ENCODE peak calls at places on chromosomes 7 and 10, in seven cellular contexts. I, O, X, R, L, S and Z are unnamed samples.

GRCh38 chr7:47266799-47267198 is 315.1 kb downstream of the TNS3 start:
- DNase-seq in L (no peak), S (no peak), I (peak; percentile 28), O (peak; percentile 77), R (no peak), X (peak; percentile 96), Z (no peak)

GRCh38 chr10:123491692-123492415 is 174.3 kb upstream of the GPR26 start:
- DNase-seq in L (no peak), R (no peak), X (no peak), O (no peak), I (no peak), S (no peak), Z (no peak)

GRCh38 chr7:105638942-105639495 is 57.7 kb upstream of the EFCAB10 start:
- DNase-seq in S (no peak), R (no peak), I (no peak), X (peak; percentile 53), L (no peak), O (no peak), Z (no peak)

GRCh38 chr10:91596821-91597396 is 36.0 kb downstream of the PPP1R3C start:
- DNase-seq in L (no peak), I (peak; percentile 84), R (no peak), O (peak; percentile 47), S (no peak), X (peak; percentile 64), Z (no peak)

GRCh38 chr10:31526681-31527080 is 207.7 kb downstream of the ZEB1 start:
- DNase-seq in S (no peak), L (no peak), X (no peak), O (no peak), R (no peak), I (peak; percentile 63), Z (no peak)

GRCh38 chr7:134828361-134828760 is 48.9 kb downstream of the CALD1 start:
- DNase-seq in L (no peak), X (no peak), I (peak; percentile 55), R (no peak), S (no peak), O (no peak), Z (no peak)

GRCh38 chr10:55631071-55631654 is 729.9 kb downstream of the ZWINT start:
- DNase-seq in O (no peak), R (no peak), I (peak; percentile 40), S (no peak), L (no peak), X (peak; percentile 7), Z (no peak)

GRCh38 chr7:129262333-129262732 is 37.5 kb downstream of the AHCYL2 start:
- DNase-seq in R (no peak), L (no peak), X (peak; percentile 50), S (peak; percentile 75), I (peak; percentile 49), O (no peak), Z (no peak)

GRCh38 chr10:103244663-103245271 is 920 bp upstream of the RPEL1 start:
- DNase-seq in X (peak; percentile 76), O (peak; percentile 66), I (peak; percentile 58), L (peak; percentile 60), S (peak; percentile 72), R (peak; percentile 60), Z (peak; percentile 71)

GRCh38 chr7:87624628-87625027 is 3.6 kb upstream of the RUNDC3B start:
- DNase-seq in X (peak; percentile 50), S (no peak), R (no peak), O (peak; percentile 40), I (no peak), L (no peak), Z (no peak)

GRCh38 chr7:96685755-96686154 is 23.9 kb downstream of the SEM1 start:
- DNase-seq in L (no peak), R (no peak), S (no peak), I (no peak), X (no peak), O (no peak), Z (no peak)

GRCh38 chr7:101853684-101854083 is 36.3 kb downstream of the CUX1 start:
- DNase-seq in S (no peak), L (no peak), O (no peak), I (no peak), X (no peak), R (no peak), Z (no peak)

GRCh38 chr10:68897336-68897741 is 3.8 kb upstream of the DDX50 start:
- DNase-seq in I (peak; percentile 66), L (peak; percentile 21), X (peak; percentile 73), S (peak; percentile 55), R (peak; percentile 51), O (peak; percentile 66), Z (peak; percentile 58)

GRCh38 chr7:50251765-50252164 is 52.8 kb upstream of the IKZF1 start:
- DNase-seq in L (no peak), I (no peak), O (no peak), R (no peak), X (no peak), S (no peak), Z (no peak)

GRCh38 chr7:131106681-131107342 is 220.9 kb upstream of the MKLN1 start:
- DNase-seq in X (no peak), O (peak; percentile 67), S (no peak), L (peak; percentile 78), R (peak; percentile 48), I (peak; percentile 4), Z (no peak)

GRCh38 chr7:100013328-100013676 is 2.1 kb upstream of the ZKSCAN1 start:
- DNase-seq in R (no peak), S (no peak), X (no peak), L (no peak), I (no peak), O (peak; percentile 43), Z (no peak)

GRCh38 chr10:132162021-132162531 is 24.7 kb upstream of the DPYSL4 start:
- DNase-seq in S (no peak), I (no peak), R (no peak), L (peak; percentile 34), O (no peak), X (no peak), Z (no peak)

GRCh38 chr10:58981051-58981450 is 195.4 kb upstream of the PHYHIPL start:
- DNase-seq in L (no peak), O (no peak), X (no peak), S (no peak), R (no peak), I (no peak), Z (no peak)

GRCh38 chr10:58785354-58785753 is 272.7 kb downstream of the BICC1 start:
- DNase-seq in I (no peak), R (no peak), O (no peak), S (no peak), L (no peak), X (no peak), Z (no peak)

GRCh38 chr7:44258423-44258760 is 57.6 kb downstream of the YKT6 start:
- DNase-seq in X (no peak), I (no peak), L (no peak), O (no peak), S (no peak), R (no peak), Z (no peak)

GRCh38 chr7:106057962-106058901 is 53.9 kb downstream of the SYPL1 start:
- DNase-seq in L (peak; percentile 18), I (no peak), R (no peak), X (peak; percentile 66), S (no peak), O (no peak), Z (no peak)

GRCh38 chr7:51366930-51367613 is 50.5 kb upstream of the COBL start:
- DNase-seq in S (no peak), X (peak; percentile 53), L (no peak), R (peak; percentile 2), I (peak; percentile 40), O (peak; percentile 70), Z (no peak)

GRCh38 chr7:94391716-94392390 is 2.8 kb upstream of the COL1A2 start:
- DNase-seq in X (peak; percentile 25), I (peak; percentile 93), O (no peak), L (no peak), R (no peak), S (peak; percentile 74), Z (no peak)

GRCh38 chr7:121401896-121402295 is 5.8 kb upstream of the FAM3C start:
- DNase-seq in O (no peak), S (no peak), X (no peak), L (no peak), R (peak; percentile 7), I (no peak), Z (no peak)